ENCODE peak calls at places on chromosomes 16 and 17, in seven cellular contexts. P is CD8-positive, alpha-beta T cell; Z is stomach; B is heart right ventricle; T is ascending aorta; E is esophagus squamous epithelium; R is cardiac muscle cell. M is an unnamed sample. For H3K9me3, the result is how much of the 10 kb centered on the place peaks cover.

GRCh38 chr16:54946909-54947308 is 16.2 kb downstream of the IRX5 start:
- DNase-seq in E (no peak), P (no peak), R (no peak), B (no peak), T (no peak), Z (no peak), M (no peak)

GRCh38 chr16:11361043-11361442 is 15.8 kb downstream of the RMI2 start:
- DNase-seq in E (no peak), T (no peak), Z (no peak), R (no peak), P (no peak), B (no peak), M (no peak)

GRCh38 chr16:78628526-78628925 is 529.1 kb downstream of the WWOX start:
- DNase-seq in E (no peak), R (no peak), T (no peak), P (no peak), Z (no peak), B (no peak), M (no peak)

GRCh38 chr16:67594956-67595355 is 32.6 kb downstream of the CTCF start:
- DNase-seq in Z (no peak), T (peak), R (peak), E (no peak), B (no peak), P (no peak), M (no peak)

GRCh38 chr17:73528679-73529078 is 115.6 kb downstream of the SDK2 start:
- DNase-seq in B (no peak), E (no peak), R (no peak), Z (no peak), P (no peak), T (no peak), M (no peak)

GRCh38 chr16:30351586-30352419 is 3.3 kb downstream of the CD2BP2 start:
- DNase-seq in B (peak), R (peak), T (peak), P (no peak), E (no peak), Z (peak), M (peak)

GRCh38 chr17:75090871-75091854 is 3.4 kb downstream of the SLC16A5 start:
- DNase-seq in Z (peak), E (no peak), T (no peak), R (no peak), P (no peak), B (no peak), M (no peak)

GRCh38 chr17:33732116-33732515 is 439.0 kb upstream of the ASIC2 start:
- DNase-seq in B (no peak), E (no peak), Z (no peak), P (no peak), T (no peak), R (peak), M (no peak)

GRCh38 chr16:19252904-19253303 is 32.6 kb upstream of the CLEC19A start:
- DNase-seq in P (no peak), B (no peak), R (no peak), T (no peak), E (no peak), Z (no peak), M (no peak)

GRCh38 chr17:56756536-56756935 is 77.2 kb downstream of the C17orf67 start:
- DNase-seq in R (peak), E (no peak), T (no peak), P (no peak), B (no peak), Z (no peak), M (no peak)

GRCh38 chr16:70608516-70608915 is 37.8 kb upstream of the IL34 start:
- DNase-seq in T (no peak), E (no peak), P (no peak), R (no peak), Z (no peak), B (no peak), M (peak)

GRCh38 chr17:6636105-6636504 is 4.4 kb downstream of the KIAA0753 start:
- DNase-seq in Z (no peak), R (no peak), T (no peak), E (no peak), P (no peak), B (no peak), M (no peak)

GRCh38 chr16:17316005-17316404 is 154.8 kb downstream of the XYLT1 start:
- DNase-seq in Z (no peak), P (no peak), R (no peak), T (no peak), E (no peak), B (no peak), M (no peak)

GRCh38 chr16:20901441-20902112 is 1.0 kb downstream of the LYRM1 start:
- DNase-seq in R (peak), Z (peak), T (peak), P (peak), B (peak), E (no peak), M (no peak)

GRCh38 chr17:38970128-38970527 is 2.9 kb upstream of the FBXO47 start:
- DNase-seq in Z (no peak), T (no peak), E (no peak), B (no peak), R (no peak), P (no peak), M (no peak)

GRCh38 chr17:40952675-40953074 is 14.1 kb downstream of the KRT39 start:
- DNase-seq in Z (no peak), B (no peak), E (no peak), P (no peak), R (peak), T (no peak), M (no peak)

GRCh38 chr17:2814499-2815341 is 18.5 kb downstream of the RAP1GAP2 start:
- DNase-seq in P (peak), T (no peak), B (peak), E (no peak), R (no peak), Z (no peak), M (peak)

GRCh38 chr17:63479495-63480184 is 2.8 kb downstream of the ACE start:
- DNase-seq in R (no peak), E (no peak), Z (no peak), B (no peak), T (no peak), P (no peak), M (no peak)

GRCh38 chr17:77011173-77012011 is 129.4 kb upstream of the SEC14L1 start:
- DNase-seq in E (no peak), Z (peak), P (peak), T (no peak), B (no peak), R (peak), M (peak)

GRCh38 chr16:35561346-35561745 is 2101.9 kb downstream of the TP53TG3F start:
- DNase-seq in E (no peak), P (no peak), T (no peak), Z (no peak), R (no peak), B (no peak), M (no peak)
- H3K9me3 ChIP-seq in E (under half), P (under half), T (under half), Z (under half), R (under half), B (under half), M (under half)

DNA sequence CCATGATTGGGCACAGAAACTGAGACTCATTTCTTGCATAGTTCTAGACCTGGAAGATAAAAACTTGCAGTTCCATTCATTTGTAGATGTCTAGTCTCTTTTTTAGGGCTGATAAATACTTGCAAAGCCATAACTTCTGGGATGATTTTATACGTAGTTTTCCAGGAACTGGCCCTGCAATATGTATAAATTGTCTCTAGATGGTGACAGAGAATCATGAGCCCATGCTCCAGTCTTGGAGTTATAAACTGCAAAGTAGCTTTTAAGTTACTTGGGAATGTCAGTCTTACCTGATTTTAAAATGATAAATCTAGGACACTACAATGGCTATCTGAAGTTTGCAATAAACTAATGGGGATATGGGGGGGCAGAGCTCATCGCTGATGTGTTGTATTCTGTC is 3.0 kb upstream of the ADAMTS18 start:
- DNase-seq in B (no peak), R (peak), E (no peak), Z (no peak), P (no peak), T (no peak), M (no peak)
- TF ChIP-seq CTCF in B (peak), R (peak), E (no peak), Z (no peak), P (no peak), T (no peak), M (peak)

GRCh38 chr16:65062736-65063583 is 58.9 kb downstream of the CDH11 start:
- DNase-seq in E (no peak), P (no peak), B (no peak), Z (no peak), R (no peak), T (no peak), M (no peak)

GRCh38 chr16:65061935-65062334 is 59.9 kb downstream of the CDH11 start:
- DNase-seq in R (no peak), B (no peak), P (no peak), T (no peak), E (no peak), Z (no peak), M (no peak)

GRCh38 chr16:65066646-65067045 is 55.2 kb downstream of the CDH11 start:
- DNase-seq in Z (no peak), B (no peak), E (no peak), T (no peak), P (no peak), R (no peak), M (no peak)

GRCh38 chr16:65064131-65064530 is 57.7 kb downstream of the CDH11 start:
- DNase-seq in R (no peak), E (no peak), T (no peak), Z (no peak), B (no peak), P (no peak), M (no peak)

DNA sequence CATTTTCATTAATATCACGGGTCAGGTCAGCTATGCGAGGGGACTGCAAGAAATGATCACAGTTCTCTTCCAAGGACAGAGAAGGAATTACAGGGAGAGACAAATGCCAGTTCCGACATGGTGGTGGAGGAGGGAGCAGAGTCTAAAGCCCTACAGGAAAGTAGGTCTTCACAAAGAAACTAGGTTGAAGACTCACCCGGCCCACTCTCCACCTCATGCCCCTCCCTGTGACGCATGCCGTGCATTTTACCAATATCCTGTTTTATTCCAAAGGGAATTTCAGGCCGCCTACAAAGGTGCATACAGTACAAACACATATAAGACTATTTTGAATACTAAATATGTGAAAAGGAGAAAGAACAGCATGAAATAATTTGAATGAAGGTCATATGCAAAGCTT is 56.8 kb downstream of the CDH11 start:
- DNase-seq in Z (no peak), T (no peak), R (no peak), P (no peak), E (no peak), B (no peak), M (no peak)
- H3K9me3 ChIP-seq in Z (under half), T (under half), R (under half), P (under half), E (under half), B (under half), M (under half)

GRCh38 chr17:4538236-4539002 is 16.8 kb downstream of the MYBBP1A start:
- DNase-seq in E (no peak), R (no peak), T (no peak), P (no peak), B (no peak), Z (no peak), M (no peak)
- TF ChIP-seq CTCF in E (no peak), R (no peak), T (no peak), P (no peak), B (no peak), Z (no peak), M (no peak)

M was measured in Peyer's patch.